ENCODE peak calls at places on chromosomes 3 and 15, in six cellular contexts. N is adipocyte, Q is kidney tubule cell, A is skeletal muscle cell, I is T-cell, Y is progenitor cell of endocrine pancreas. H is an unnamed sample.
A peak's percentile ranks its signal among the peaks of the same experiment; 100 is the strongest.

GRCh38 chr3:9946112-9947024 is 5.8 kb downstream of the PRRT3 start:
- DNase-seq in A (peak; percentile 67), Q (peak; percentile 91), Y (peak; percentile 71), I (peak; percentile 74), N (peak; percentile 94), H (peak; percentile 89)

GRCh38 chr15:74995779-74996765 is 709 bp downstream of the SCAMP5 start:
- DNase-seq in N (peak; percentile 10), I (no peak), A (no peak), Q (no peak), Y (peak; percentile 40), H (no peak)

GRCh38 chr3:186193534-186194450 is 84.9 kb upstream of the ETV5 start:
- DNase-seq in N (no peak), I (no peak), Y (peak; percentile 52), Q (no peak), A (no peak), H (no peak)

GRCh38 chr15:50024183-50024795 is 94.7 kb downstream of the ATP8B4 start:
- DNase-seq in Y (no peak), Q (no peak), I (no peak), N (peak; percentile 30), A (no peak), H (no peak)

GRCh38 chr15:67680645-67681044 is 138.1 kb downstream of the MAP2K5 start:
- DNase-seq in A (no peak), N (peak; percentile 51), Q (no peak), Y (no peak), I (no peak), H (no peak)

GRCh38 chr3:55724851-55725250 is 237.7 kb upstream of the WNT5A start:
- DNase-seq in N (peak; percentile 57), Q (no peak), A (no peak), I (no peak), Y (no peak), H (no peak)

GRCh38 chr3:140223631-140224030 is 288.6 kb downstream of the CLSTN2 start:
- DNase-seq in A (peak; percentile 8), Q (peak; percentile 97), I (no peak), N (peak; percentile 27), Y (no peak), H (no peak)

GRCh38 chr3:194205675-194206133 is 69.8 kb downstream of the HES1 start:
- DNase-seq in Q (no peak), A (no peak), N (no peak), Y (no peak), I (peak; percentile 13), H (peak; percentile 30)

GRCh38 chr3:73115806-73116205 is 54.3 kb downstream of the EBLN2 start:
- DNase-seq in Y (no peak), A (no peak), N (no peak), Q (no peak), I (no peak), H (no peak)